ENCODE peak calls at places on chromosome 15, in ten cellular contexts. One of them, this sample, is unnamed.

GRCh38 chr15:71431345-71432336 is 316.4 kb downstream of the THSD4 start:
- DNase-seq in HCT116: no peak
- DNase-seq in upper lobe of left lung: no peak
- DNase-seq in stomach: no peak
- DNase-seq in esophagus muscularis mucosa: no peak
- DNase-seq in endothelial cell of umbilical vein: no peak
- DNase-seq in sigmoid colon: no peak
- DNase-seq in ovary: no peak
- DNase-seq in IMR-90: no peak
- DNase-seq in heart left ventricle: no peak
- DNase-seq in this sample: no peak

GRCh38 chr15:98983333-98983732 is 24.3 kb downstream of the PGPEP1L start:
- DNase-seq in ovary: peak
- DNase-seq in heart left ventricle: peak
- DNase-seq in esophagus muscularis mucosa: peak
- DNase-seq in upper lobe of left lung: no peak
- DNase-seq in stomach: peak
- DNase-seq in endothelial cell of umbilical vein: peak
- DNase-seq in sigmoid colon: peak
- DNase-seq in HCT116: no peak
- DNase-seq in IMR-90: peak
- DNase-seq in this sample: peak

GRCh38 chr15:90749754-90750153 is 32.6 kb downstream of the BLM start:
- DNase-seq in sigmoid colon: no peak
- DNase-seq in endothelial cell of umbilical vein: no peak
- DNase-seq in stomach: no peak
- DNase-seq in IMR-90: no peak
- DNase-seq in upper lobe of left lung: no peak
- DNase-seq in heart left ventricle: no peak
- DNase-seq in ovary: no peak
- DNase-seq in HCT116: no peak
- DNase-seq in esophagus muscularis mucosa: no peak
- DNase-seq in this sample: no peak

GRCh38 chr15:74338676-74339075 is 28.8 kb downstream of the CYP11A1 start:
- DNase-seq in esophagus muscularis mucosa: no peak
- DNase-seq in HCT116: no peak
- DNase-seq in sigmoid colon: no peak
- DNase-seq in ovary: peak
- DNase-seq in stomach: no peak
- DNase-seq in IMR-90: no peak
- DNase-seq in endothelial cell of umbilical vein: no peak
- DNase-seq in heart left ventricle: no peak
- DNase-seq in upper lobe of left lung: no peak
- DNase-seq in this sample: no peak

GRCh38 chr15:66124626-66125025 is 128.9 kb downstream of the MEGF11 start:
- DNase-seq in endothelial cell of umbilical vein: no peak
- DNase-seq in ovary: no peak
- DNase-seq in upper lobe of left lung: no peak
- DNase-seq in heart left ventricle: no peak
- DNase-seq in HCT116: no peak
- DNase-seq in IMR-90: no peak
- DNase-seq in stomach: no peak
- DNase-seq in esophagus muscularis mucosa: no peak
- DNase-seq in sigmoid colon: no peak
- DNase-seq in this sample: no peak

GRCh38 chr15:74840851-74841760 is 1.9 kb downstream of the ULK3 start:
- DNase-seq in endothelial cell of umbilical vein: no peak
- DNase-seq in sigmoid colon: no peak
- DNase-seq in ovary: no peak
- DNase-seq in stomach: no peak
- DNase-seq in esophagus muscularis mucosa: no peak
- DNase-seq in HCT116: no peak
- DNase-seq in IMR-90: no peak
- DNase-seq in heart left ventricle: no peak
- DNase-seq in upper lobe of left lung: no peak
- DNase-seq in this sample: no peak

GRCh38 chr15:50192926-50193595 is 11.1 kb downstream of the SLC27A2 start:
- DNase-seq in HCT116: no peak
- DNase-seq in upper lobe of left lung: no peak
- DNase-seq in sigmoid colon: no peak
- DNase-seq in endothelial cell of umbilical vein: no peak
- DNase-seq in stomach: no peak
- DNase-seq in ovary: no peak
- DNase-seq in esophagus muscularis mucosa: no peak
- DNase-seq in heart left ventricle: no peak
- DNase-seq in IMR-90: peak
- DNase-seq in this sample: no peak

GRCh38 chr15:31236184-31237041 is 90.2 kb upstream of the KLF13 start:
- DNase-seq in HCT116: no peak
- DNase-seq in endothelial cell of umbilical vein: peak
- DNase-seq in esophagus muscularis mucosa: peak
- DNase-seq in stomach: peak
- DNase-seq in upper lobe of left lung: peak
- DNase-seq in heart left ventricle: peak
- DNase-seq in sigmoid colon: peak
- DNase-seq in IMR-90: peak
- DNase-seq in ovary: peak
- DNase-seq in this sample: peak

GRCh38 chr15:57647071-57647790 is 55.5 kb downstream of the MYZAP start:
- DNase-seq in heart left ventricle: no peak
- DNase-seq in HCT116: no peak
- DNase-seq in ovary: no peak
- DNase-seq in stomach: no peak
- DNase-seq in IMR-90: no peak
- DNase-seq in upper lobe of left lung: no peak
- DNase-seq in sigmoid colon: no peak
- DNase-seq in esophagus muscularis mucosa: peak
- DNase-seq in endothelial cell of umbilical vein: peak
- DNase-seq in this sample: no peak

GRCh38 chr15:100043069-100043641 is 298.6 kb downstream of the ADAMTS17 start:
- DNase-seq in stomach: no peak
- DNase-seq in esophagus muscularis mucosa: no peak
- DNase-seq in sigmoid colon: no peak
- DNase-seq in heart left ventricle: no peak
- DNase-seq in upper lobe of left lung: no peak
- DNase-seq in ovary: no peak
- DNase-seq in HCT116: peak
- DNase-seq in IMR-90: peak
- DNase-seq in endothelial cell of umbilical vein: peak
- DNase-seq in this sample: peak

GRCh38 chr15:40754574-40754882 is 526 bp downstream of the RMDN3 start:
- DNase-seq in heart left ventricle: no peak
- DNase-seq in esophagus muscularis mucosa: no peak
- DNase-seq in IMR-90: no peak
- DNase-seq in endothelial cell of umbilical vein: peak
- DNase-seq in ovary: peak
- DNase-seq in upper lobe of left lung: peak
- DNase-seq in stomach: peak
- DNase-seq in HCT116: no peak
- DNase-seq in sigmoid colon: no peak
- DNase-seq in this sample: no peak

GRCh38 chr15:64095795-64096485 is at the start of gene SNX1:
- DNase-seq in sigmoid colon: peak
- DNase-seq in stomach: peak
- DNase-seq in esophagus muscularis mucosa: peak
- DNase-seq in HCT116: peak
- DNase-seq in heart left ventricle: peak
- DNase-seq in upper lobe of left lung: peak
- DNase-seq in IMR-90: peak
- DNase-seq in ovary: peak
- DNase-seq in endothelial cell of umbilical vein: peak
- DNase-seq in this sample: peak

DNA sequence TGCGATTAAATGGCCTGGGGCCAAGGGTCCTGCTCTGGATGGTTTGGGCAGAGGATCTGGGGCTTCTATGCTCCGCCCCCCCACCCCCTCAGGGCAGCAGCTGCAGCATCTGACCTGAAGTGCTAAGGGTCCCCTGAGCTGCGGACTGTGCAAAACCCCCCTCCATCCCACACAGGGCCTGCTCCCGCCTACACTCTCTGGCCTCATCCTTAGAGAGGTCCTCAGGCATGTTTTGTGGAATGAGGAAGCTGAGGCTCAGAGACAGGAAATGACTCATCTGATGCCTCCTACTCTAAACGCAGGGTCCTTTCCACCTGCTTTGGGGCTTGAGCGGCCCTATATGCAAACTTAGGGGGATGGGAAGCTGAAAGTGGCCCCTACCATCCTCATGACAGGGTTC is 59.5 kb upstream of the CTSH start:
- DNase-seq in HCT116: peak
- DNase-seq in sigmoid colon: no peak
- DNase-seq in endothelial cell of umbilical vein: peak
- DNase-seq in upper lobe of left lung: no peak
- DNase-seq in heart left ventricle: no peak
- DNase-seq in ovary: no peak
- DNase-seq in esophagus muscularis mucosa: no peak
- DNase-seq in stomach: no peak
- DNase-seq in IMR-90: peak
- DNase-seq in this sample: peak
- TF ChIP-seq POLR2A in HCT116: no peak
- TF ChIP-seq POLR2A in sigmoid colon: no peak
- TF ChIP-seq POLR2A in endothelial cell of umbilical vein: no peak
- TF ChIP-seq POLR2A in upper lobe of left lung: no peak
- TF ChIP-seq POLR2A in heart left ventricle: no peak
- TF ChIP-seq POLR2A in ovary: no peak
- TF ChIP-seq POLR2A in esophagus muscularis mucosa: no peak
- TF ChIP-seq POLR2A in stomach: no peak
- TF ChIP-seq POLR2A in IMR-90: no peak
- TF ChIP-seq POLR2A in this sample: no peak

DNA sequence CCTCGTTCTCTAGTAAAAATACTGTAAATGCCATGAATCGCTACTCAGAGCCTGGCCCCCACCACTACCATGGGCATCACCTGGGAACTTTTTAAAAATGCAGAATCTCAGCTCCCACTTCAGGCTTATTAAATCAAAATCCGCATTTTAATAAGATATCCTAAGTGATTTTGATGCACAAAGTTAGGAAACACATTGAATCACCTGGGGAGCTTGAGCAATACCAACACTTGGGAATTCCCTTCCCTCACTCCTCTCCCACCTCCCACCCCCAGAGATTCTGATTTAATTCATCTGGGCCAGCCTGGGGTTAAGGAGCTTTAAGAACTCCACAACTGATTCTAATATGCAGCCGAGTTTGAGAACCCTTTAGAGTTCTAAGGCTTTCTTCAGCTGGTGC is 26.8 kb downstream of the RLBP1 start:
- DNase-seq in sigmoid colon: no peak
- DNase-seq in esophagus muscularis mucosa: no peak
- DNase-seq in ovary: no peak
- DNase-seq in stomach: no peak
- DNase-seq in IMR-90: no peak
- DNase-seq in HCT116: no peak
- DNase-seq in upper lobe of left lung: no peak
- DNase-seq in endothelial cell of umbilical vein: no peak
- DNase-seq in heart left ventricle: no peak
- DNase-seq in this sample: no peak
- TF ChIP-seq POLR2A in sigmoid colon: no peak
- TF ChIP-seq POLR2A in esophagus muscularis mucosa: no peak
- TF ChIP-seq POLR2A in ovary: no peak
- TF ChIP-seq POLR2A in stomach: no peak
- TF ChIP-seq POLR2A in IMR-90: no peak
- TF ChIP-seq POLR2A in HCT116: no peak
- TF ChIP-seq POLR2A in upper lobe of left lung: no peak
- TF ChIP-seq POLR2A in endothelial cell of umbilical vein: no peak
- TF ChIP-seq POLR2A in heart left ventricle: no peak
- TF ChIP-seq POLR2A in this sample: no peak

DNA sequence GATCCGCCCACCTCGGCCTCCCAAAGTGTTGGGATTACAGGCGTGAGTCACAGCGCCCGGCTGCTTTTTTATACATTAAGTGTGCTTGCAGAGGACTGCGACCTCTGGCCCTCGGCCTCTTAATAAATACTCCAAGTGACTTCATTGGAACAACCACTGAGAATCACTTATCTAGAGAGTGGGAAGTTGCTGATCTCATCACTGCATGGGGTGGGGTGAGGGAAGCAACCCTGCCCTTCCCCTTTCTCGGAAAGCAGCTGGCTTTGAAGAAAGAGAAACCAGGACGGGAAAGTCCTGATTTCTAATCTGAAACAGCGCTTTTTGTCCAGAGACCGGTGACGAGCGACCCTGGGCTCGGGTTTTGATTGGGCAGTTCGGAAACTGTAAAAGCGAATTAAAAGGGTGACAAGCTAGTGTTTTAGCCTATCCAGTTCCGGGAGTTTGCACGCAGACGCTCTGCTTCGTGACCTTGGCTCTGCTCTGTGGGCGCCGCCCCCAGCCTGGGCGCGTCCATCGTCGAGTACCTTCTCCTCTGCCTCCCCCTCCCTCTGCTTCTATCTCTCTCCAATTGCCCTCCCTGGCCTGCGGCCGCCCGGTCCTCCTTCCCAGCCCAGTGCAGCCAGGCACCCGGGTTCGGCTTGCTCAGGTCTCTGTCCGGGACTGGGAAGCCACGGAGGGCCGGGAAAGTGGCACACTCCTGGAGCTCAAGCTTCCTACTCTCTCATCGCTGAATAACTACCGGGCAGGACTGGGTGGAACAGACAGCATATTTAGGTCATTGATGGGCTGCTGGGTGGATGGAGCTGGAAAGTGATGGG is 7.5 kb upstream of the TRIM69 start:
- DNase-seq in ovary: peak
- DNase-seq in HCT116: peak
- DNase-seq in stomach: peak
- DNase-seq in esophagus muscularis mucosa: peak
- DNase-seq in endothelial cell of umbilical vein: peak
- DNase-seq in heart left ventricle: peak
- DNase-seq in sigmoid colon: peak
- DNase-seq in upper lobe of left lung: peak
- DNase-seq in IMR-90: peak
- DNase-seq in this sample: peak
- TF ChIP-seq POLR2A in ovary: peak
- TF ChIP-seq POLR2A in HCT116: peak
- TF ChIP-seq POLR2A in stomach: no peak
- TF ChIP-seq POLR2A in esophagus muscularis mucosa: peak
- TF ChIP-seq POLR2A in endothelial cell of umbilical vein: peak
- TF ChIP-seq POLR2A in heart left ventricle: no peak
- TF ChIP-seq POLR2A in sigmoid colon: peak
- TF ChIP-seq POLR2A in upper lobe of left lung: peak
- TF ChIP-seq POLR2A in IMR-90: peak
- TF ChIP-seq POLR2A in this sample: peak

DNA sequence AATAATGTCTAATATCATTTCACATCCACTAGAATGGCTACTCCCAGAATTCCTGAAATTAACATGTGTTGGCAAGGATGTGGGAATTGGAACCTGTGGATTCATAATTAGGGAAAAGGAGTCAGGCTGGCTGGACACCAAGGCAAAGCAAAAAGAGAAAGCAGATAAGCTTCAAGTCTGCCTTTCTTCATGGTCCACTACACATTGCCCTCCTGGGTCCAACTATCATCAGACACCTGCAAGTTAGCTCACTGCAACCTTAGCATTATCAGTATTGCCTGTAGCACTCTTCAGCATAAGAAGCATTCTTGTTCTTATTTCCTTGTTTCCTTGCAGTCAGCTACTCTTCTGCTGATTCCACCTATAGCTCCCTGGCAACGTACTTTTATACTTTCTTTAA is 124.3 kb downstream of the ZNF280D start:
- DNase-seq in heart left ventricle: no peak
- DNase-seq in stomach: no peak
- DNase-seq in ovary: no peak
- DNase-seq in upper lobe of left lung: no peak
- DNase-seq in IMR-90: no peak
- DNase-seq in endothelial cell of umbilical vein: no peak
- DNase-seq in esophagus muscularis mucosa: no peak
- DNase-seq in sigmoid colon: no peak
- DNase-seq in HCT116: no peak
- DNase-seq in this sample: no peak
- TF ChIP-seq POLR2A in heart left ventricle: no peak
- TF ChIP-seq POLR2A in stomach: no peak
- TF ChIP-seq POLR2A in ovary: no peak
- TF ChIP-seq POLR2A in upper lobe of left lung: no peak
- TF ChIP-seq POLR2A in IMR-90: no peak
- TF ChIP-seq POLR2A in endothelial cell of umbilical vein: no peak
- TF ChIP-seq POLR2A in esophagus muscularis mucosa: no peak
- TF ChIP-seq POLR2A in sigmoid colon: no peak
- TF ChIP-seq POLR2A in HCT116: no peak
- TF ChIP-seq POLR2A in this sample: no peak